ENCODE peak calls at places on chromosomes 4 and X, in nine cellular contexts. H is dorsolateral prefrontal cortex, B is tibial nerve, M is left ventricle myocardium inferior, J is left lung, N is WTC11, G is psoas muscle, Q is GM20000, V is fibroblast of mammary gland. K is an unnamed sample.

GRCh38 chr4:150302553-150302952 is 224.3 kb downstream of the DCLK2 start:
- DNase-seq in H (no peak), B (no peak), M (no peak), J (no peak), N (no peak), G (no peak), Q (no peak), V (peak; percentile 98), K (no peak)

GRCh38 chrX:76279007-76279406 is 106.1 kb downstream of the PBDC1 start:
- DNase-seq in H (peak; percentile 43), B (peak; percentile 20), M (peak; percentile 13), J (no peak), N (peak; percentile 47), G (no peak), Q (peak; percentile 6), V (peak; percentile 57), K (no peak)

GRCh38 chrX:105700316-105700715 is 122.0 kb upstream of the NRK start:
- DNase-seq in H (no peak), B (no peak), M (no peak), J (no peak), N (no peak), G (no peak), Q (no peak), V (no peak), K (no peak)

GRCh38 chr4:122747883-122748282 is 15.4 kb downstream of the BBS12 start:
- DNase-seq in H (no peak), B (no peak), M (no peak), J (no peak), N (no peak), G (no peak), Q (no peak), V (peak; percentile 86), K (no peak)

GRCh38 chrX:18286322-18286831 is 65.7 kb upstream of the BEND2 start:
- DNase-seq in H (no peak), B (no peak), M (no peak), J (no peak), N (no peak), G (no peak), Q (no peak), V (no peak), K (no peak)

GRCh38 chr4:31088600-31089230 is 368.5 kb downstream of the PCDH7 start:
- DNase-seq in H (no peak), B (no peak), M (no peak), J (no peak), N (no peak), G (no peak), Q (no peak), V (peak; percentile 35), K (no peak)

GRCh38 chr4:40845136-40845910 is 95.6 kb downstream of the NSUN7 start:
- DNase-seq in H (peak; percentile 50), B (no peak), M (no peak), J (no peak), N (no peak), G (no peak), Q (no peak), V (no peak), K (no peak)

GRCh38 chr4:47704693-47705325 is 133.1 kb downstream of the CORIN start:
- DNase-seq in H (no peak), B (no peak), M (peak; percentile 37), J (peak; percentile 42), N (peak; percentile 60), G (no peak), Q (peak; percentile 9), V (peak; percentile 46), K (no peak)

GRCh38 chrX:111254896-111255693 is 15.2 kb downstream of the CAPN6 start:
- DNase-seq in H (no peak), B (no peak), M (no peak), J (no peak), N (no peak), G (no peak), Q (no peak), V (no peak), K (no peak)

GRCh38 chr4:122765702-122766352 is 33.3 kb downstream of the BBS12 start:
- DNase-seq in H (no peak), B (no peak), M (no peak), J (no peak), N (no peak), G (no peak), Q (no peak), V (peak; percentile 92), K (no peak)

GRCh38 chrX:103685396-103685795 is 1.1 kb downstream of the MORF4L2 start:
- DNase-seq in H (no peak), B (no peak), M (no peak), J (no peak), N (no peak), G (no peak), Q (peak; percentile 5), V (peak; percentile 21), K (no peak)

GRCh38 chr4:3742610-3743009 is 23.6 kb upstream of the ADRA2C start:
- DNase-seq in H (no peak), B (no peak), M (no peak), J (no peak), N (no peak), G (no peak), Q (no peak), V (no peak), K (no peak)

DNA sequence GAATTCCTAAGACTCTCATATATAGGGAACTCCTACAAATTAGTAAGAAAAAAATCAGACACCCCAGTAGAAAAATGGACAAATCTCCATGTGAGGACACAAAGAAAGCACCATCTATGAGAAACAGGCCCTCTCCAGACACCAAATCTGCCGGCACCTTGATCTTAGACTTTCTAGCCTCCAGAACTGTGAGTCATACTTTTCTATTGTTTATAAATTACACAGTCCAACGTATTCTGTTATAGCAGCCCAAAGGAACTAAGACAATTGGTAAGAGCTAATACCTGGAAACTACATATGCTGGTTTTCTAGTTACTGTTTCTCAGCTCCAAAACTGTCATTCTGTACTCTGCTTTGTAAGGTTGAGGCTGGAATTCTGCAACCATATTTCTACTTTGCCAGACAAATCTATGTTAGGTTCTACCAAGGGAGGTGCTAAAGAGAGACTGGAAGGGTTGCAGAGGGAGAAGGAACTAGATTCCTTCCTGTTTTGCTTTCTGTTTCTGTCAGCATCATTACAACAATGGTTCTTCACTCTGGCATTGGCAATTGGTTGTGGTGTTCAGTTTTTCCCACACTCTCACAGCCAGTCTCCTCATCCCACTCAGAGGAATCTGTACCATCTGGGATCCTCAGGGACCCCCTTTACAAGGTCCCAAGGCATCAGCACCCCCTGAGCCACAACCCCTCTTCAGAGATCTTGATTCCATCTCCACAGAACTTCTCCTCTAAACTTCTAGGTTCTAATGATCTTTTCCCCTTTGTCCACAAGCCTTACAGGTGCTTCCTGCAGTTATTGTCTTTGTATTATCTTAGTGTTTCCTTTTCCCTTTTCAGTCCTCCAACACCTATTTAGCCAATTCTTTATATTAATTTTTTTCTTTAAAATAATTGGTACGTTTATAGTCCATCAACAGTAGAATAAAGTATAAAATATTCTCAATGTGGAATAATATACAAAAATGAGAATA is 35.5 kb upstream of the FAM241A start:
- DNase-seq in H (no peak), B (no peak), M (no peak), J (no peak), N (no peak), G (no peak), Q (peak; percentile 16), V (peak; percentile 30), K (no peak)
- TF ChIP-seq CTCF in H (no peak), B (no peak), M (no peak), J (no peak), N (no peak), G (no peak), Q (no peak), V (no peak), K (no peak)

DNA sequence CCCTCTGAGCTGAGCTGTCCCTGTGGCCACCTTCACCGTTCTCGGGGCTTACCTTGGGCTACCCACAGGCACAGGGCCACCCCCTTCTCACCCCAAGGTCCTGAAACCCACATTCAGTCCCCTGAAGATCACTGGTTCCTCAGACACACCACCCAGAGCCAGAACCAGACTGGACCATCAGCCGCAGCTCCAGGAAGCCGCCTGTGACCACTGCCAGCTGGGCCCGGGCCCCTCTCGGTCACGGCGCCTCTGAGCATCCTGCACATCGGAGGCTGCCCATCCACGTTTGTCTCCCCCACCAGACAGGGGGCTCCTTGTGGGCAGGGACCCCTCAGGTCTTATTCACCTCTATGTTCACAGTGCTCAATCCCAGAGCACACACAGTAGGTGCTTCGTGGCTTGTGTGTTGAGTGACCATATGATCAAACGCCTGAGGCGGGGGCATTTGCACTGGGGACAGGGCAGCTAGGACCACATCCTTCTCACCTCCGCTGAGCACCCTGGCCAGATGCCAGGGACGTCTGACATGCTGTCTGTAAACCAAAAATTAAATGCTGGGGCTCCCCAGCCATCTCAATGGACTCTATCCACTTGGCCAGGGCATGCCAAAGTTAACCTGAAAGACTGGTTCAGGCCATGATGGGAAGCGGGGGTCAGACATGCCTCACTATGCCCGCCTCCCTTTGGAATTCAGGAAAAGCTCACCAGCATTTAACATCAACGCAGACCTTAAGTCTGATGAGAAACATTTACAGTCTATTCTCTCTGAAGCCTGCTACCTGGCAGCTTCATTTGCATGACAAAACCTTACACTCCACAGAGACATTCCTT is 109.4 kb upstream of the AFAP1 start:
- DNase-seq in H (no peak), B (no peak), M (no peak), J (no peak), N (peak; percentile 48), G (no peak), Q (no peak), V (no peak), K (no peak)
- TF ChIP-seq CTCF in H (no peak), B (no peak), M (no peak), J (no peak), N (no peak), G (no peak), Q (no peak), V (no peak), K (no peak)

DNA sequence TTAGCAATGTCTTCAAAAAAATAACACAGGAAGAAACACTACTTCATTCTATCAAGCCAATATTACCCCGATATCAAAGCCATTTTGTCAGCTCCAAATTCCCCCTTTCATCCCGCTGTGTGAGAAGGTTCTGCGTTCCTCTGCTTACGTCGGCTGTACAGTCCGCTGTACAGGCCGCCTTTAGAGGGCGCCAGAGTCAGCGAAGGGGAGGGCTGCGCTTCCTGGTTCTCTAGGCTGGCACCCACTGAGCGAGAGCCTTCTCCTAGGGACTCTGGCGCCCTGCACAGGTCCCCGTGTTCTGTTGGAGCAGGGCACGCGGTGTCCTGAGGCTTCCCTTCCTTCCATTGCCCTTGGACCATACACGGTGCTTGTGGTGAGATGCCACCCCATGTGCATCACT is 25.3 kb upstream of the CT45A1 start:
- DNase-seq in H (no peak), B (no peak), M (no peak), J (no peak), N (peak; percentile 57), G (no peak), Q (no peak), V (no peak), K (no peak)
- TF ChIP-seq CTCF in H (no peak), B (no peak), M (peak; percentile 15), J (no peak), N (no peak), G (no peak), Q (no peak), V (no peak), K (no peak)

DNA sequence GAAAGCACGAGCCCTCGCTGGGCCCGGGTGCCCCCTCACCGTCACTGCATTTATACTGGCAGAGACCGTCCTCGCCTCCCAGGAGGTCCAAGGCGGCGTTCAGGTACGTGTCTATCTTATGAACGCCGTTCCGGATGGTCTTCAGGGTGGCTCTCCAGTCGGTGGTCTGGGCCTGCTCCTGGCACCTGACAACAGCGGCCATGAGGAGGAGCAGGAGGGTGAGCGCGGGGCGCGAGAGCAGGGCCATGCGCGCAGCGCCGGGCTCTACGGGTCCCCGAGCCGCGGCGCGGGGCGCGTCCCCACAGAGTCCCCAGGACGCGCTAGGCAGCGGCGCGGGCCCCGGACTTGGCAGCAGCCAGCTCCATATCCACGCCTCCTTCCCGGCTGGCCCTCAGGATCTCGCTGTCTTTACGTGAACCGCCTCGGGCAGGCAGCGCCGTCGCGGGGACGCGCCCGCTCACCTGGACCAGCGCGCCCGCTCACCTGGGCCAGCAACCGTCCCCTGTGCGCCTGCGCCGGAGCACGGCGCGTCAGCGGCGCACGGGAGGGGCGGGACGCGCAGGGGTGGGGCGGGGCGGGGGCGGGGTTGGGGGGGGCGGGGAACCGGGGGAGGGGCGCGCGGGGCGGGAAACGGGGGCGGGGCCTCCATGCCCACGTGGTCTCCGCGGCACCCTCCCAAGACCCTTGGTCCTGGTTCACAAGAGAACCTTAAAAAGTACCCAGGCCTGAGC is at the start of gene PLA2G12A:
- DNase-seq in H (peak; percentile 41), B (peak; percentile 48), M (peak; percentile 66), J (peak; percentile 84), N (peak; percentile 91), G (peak; percentile 82), Q (peak; percentile 96), V (peak; percentile 32), K (peak; percentile 64)
- TF ChIP-seq CTCF in H (no peak), B (no peak), M (no peak), J (no peak), N (no peak), G (no peak), Q (no peak), V (no peak), K (no peak)